ENCODE peak calls at places on chromosomes 16 and 17, in seven cellular contexts. W is A549, I is heart left ventricle, N is tibial nerve, F is stomach, B is ovary, K is HCT116. J is an unnamed sample.

GRCh38 chr16:67448580-67448979 is 17.7 kb downstream of the HSD11B2 start:
- DNase-seq in W (no peak), I (no peak), N (no peak), F (no peak), B (no peak), K (no peak), J (no peak)

GRCh38 chr17:77619326-77619725 is 339.2 kb upstream of the TNRC6C start:
- DNase-seq in W (no peak), I (no peak), N (no peak), F (no peak), B (no peak), K (no peak), J (no peak)

GRCh38 chr16:68954871-68955635 is 111.7 kb downstream of the TANGO6 start:
- DNase-seq in W (no peak), I (no peak), N (no peak), F (no peak), B (no peak), K (no peak), J (no peak)

GRCh38 chr16:8908779-8909468 is 26.8 kb downstream of the LITAFD start:
- DNase-seq in W (no peak), I (no peak), N (no peak), F (no peak), B (no peak), K (no peak), J (no peak)

GRCh38 chr17:73643012-73643845 is 1.0 kb downstream of the SDK2 start:
- DNase-seq in W (peak; percentile 90), I (peak; percentile 56), N (no peak), F (peak; percentile 17), B (no peak), K (no peak), J (peak; percentile 50)

GRCh38 chr17:17907469-17907868 is 64.7 kb downstream of the TOM1L2 start:
- DNase-seq in W (no peak), I (no peak), N (no peak), F (no peak), B (no peak), K (no peak), J (no peak)

GRCh38 chr17:77772461-77772897 is 186.0 kb upstream of the TNRC6C start:
- DNase-seq in W (peak; percentile 86), I (peak; percentile 82), N (peak; percentile 29), F (peak; percentile 64), B (no peak), K (peak; percentile 32), J (no peak)

GRCh38 chr17:75692976-75693375 is 25.8 kb downstream of the SAP30BP start:
- DNase-seq in W (no peak), I (no peak), N (no peak), F (no peak), B (no peak), K (no peak), J (no peak)

GRCh38 chr17:78263063-78263735 is 31.8 kb downstream of the TMEM235 start:
- DNase-seq in W (no peak), I (peak; percentile 72), N (no peak), F (peak; percentile 75), B (no peak), K (no peak), J (no peak)

GRCh38 chr17:48642059-48642842 is 16.1 kb upstream of the HOXB9 start:
- DNase-seq in W (peak; percentile 55), I (no peak), N (no peak), F (no peak), B (no peak), K (no peak), J (no peak)

GRCh38 chr16:55643161-55643970 is 12.4 kb upstream of the SLC6A2 start:
- DNase-seq in W (no peak), I (no peak), N (no peak), F (peak; percentile 59), B (no peak), K (peak; percentile 8), J (peak; percentile 26)

GRCh38 chr16:87233928-87234327 is 83.3 kb downstream of the C16orf95 start:
- DNase-seq in W (no peak), I (no peak), N (no peak), F (no peak), B (no peak), K (no peak), J (no peak)

GRCh38 chr16:10736926-10737625 is 6.6 kb upstream of the NUBP1 start:
- DNase-seq in W (peak; percentile 65), I (peak; percentile 58), N (no peak), F (peak; percentile 61), B (peak; percentile 60), K (peak; percentile 50), J (peak; percentile 78)

GRCh38 chr17:40122466-40122943 is 734 bp downstream of the MSL1 start:
- DNase-seq in W (peak; percentile 69), I (peak; percentile 70), N (no peak), F (no peak), B (peak; percentile 54), K (no peak), J (no peak)

GRCh38 chr16:49856741-49857330 is 924 bp upstream of the ZNF423 start:
- DNase-seq in W (peak; percentile 79), I (peak; percentile 89), N (peak; percentile 56), F (peak; percentile 74), B (peak; percentile 81), K (peak; percentile 35), J (peak; percentile 85)

GRCh38 chr16:49855822-49856740 is at the start of gene ZNF423:
- DNase-seq in W (no peak), I (peak; percentile 49), N (no peak), F (no peak), B (peak; percentile 56), K (no peak), J (no peak)

GRCh38 chr16:49857423-49858181 is 1.7 kb upstream of the ZNF423 start:
- DNase-seq in W (peak; percentile 87), I (peak; percentile 69), N (peak; percentile 16), F (peak; percentile 56), B (peak; percentile 65), K (peak; percentile 60), J (peak; percentile 75)

GRCh38 chr16:49854227-49855203 is 1.4 kb downstream of the ZNF423 start:
- DNase-seq in W (peak; percentile 31), I (peak; percentile 63), N (no peak), F (no peak), B (peak; percentile 57), K (no peak), J (no peak)

GRCh38 chr16:49855280-49855821 is 561 bp downstream of the ZNF423 start:
- DNase-seq in W (peak; percentile 31), I (peak; percentile 91), N (peak; percentile 70), F (peak; percentile 88), B (peak; percentile 90), K (no peak), J (peak; percentile 85)
- TF ChIP-seq POLR2A in W (no peak), I (peak; percentile 72), N (peak; percentile 36), F (no peak), B (peak; percentile 76), K (no peak), J (no peak)

DNA sequence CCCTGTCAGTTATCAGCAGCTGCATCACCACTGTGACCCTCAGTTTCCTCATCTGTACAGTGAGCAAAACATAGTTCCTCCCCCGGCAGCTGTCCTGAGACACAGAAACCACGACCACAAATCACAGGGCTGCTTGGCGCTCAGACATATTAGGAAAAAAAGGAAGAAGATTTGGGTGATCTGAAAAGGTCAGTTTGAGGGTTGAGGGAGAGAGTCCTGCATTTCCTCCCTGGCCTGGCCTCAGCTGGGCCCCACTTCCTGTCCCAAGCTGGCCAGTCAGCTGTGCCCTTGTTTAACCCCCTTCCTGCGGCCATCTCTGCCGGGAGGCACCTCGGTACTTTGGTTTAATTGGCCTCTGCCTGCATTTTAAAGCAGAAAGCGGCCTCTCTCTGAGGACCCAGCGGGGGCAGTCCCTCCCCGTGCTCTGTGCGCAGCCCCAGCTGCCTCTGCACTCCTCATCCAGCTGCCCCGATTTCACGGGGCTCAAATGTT is 24.0 kb upstream of the CIBAR2 start:
- DNase-seq in W (no peak), I (peak; percentile 72), N (no peak), F (no peak), B (no peak), K (no peak), J (peak; percentile 33)
- H3K27ac ChIP-seq in W (no peak overlapping the region), I (peak overlapping the region; percentile 65), N (peak overlapping the region; percentile 60), F (no peak overlapping the region), B (peak overlapping the region; percentile 16), K (no peak overlapping the region), J (no peak overlapping the region)

GRCh38 chr17:82274134-82275020 is 877 bp upstream of the CSNK1D start:
- DNase-seq in W (no peak), I (no peak), N (no peak), F (no peak), B (no peak), K (no peak), J (no peak)
- H3K4me3 ChIP-seq in W (peak overlapping the region; percentile 97), I (peak overlapping the region; percentile 91), N (peak overlapping the region; percentile 98), F (peak overlapping the region; percentile 100), B (peak overlapping the region; percentile 94), K (peak overlapping the region; percentile 77), J (peak overlapping the region; percentile 99)

GRCh38 chr17:55482591-55483389 is 28.5 kb downstream of the SMIM36 start:
- DNase-seq in W (no peak), I (no peak), N (no peak), F (no peak), B (no peak), K (no peak), J (no peak)

GRCh38 chr17:55478971-55479370 is 32.3 kb downstream of the SMIM36 start:
- DNase-seq in W (no peak), I (no peak), N (no peak), F (no peak), B (no peak), K (no peak), J (no peak)

GRCh38 chr17:55479903-55480302 is 31.3 kb downstream of the SMIM36 start:
- DNase-seq in W (no peak), I (peak; percentile 31), N (no peak), F (no peak), B (no peak), K (no peak), J (peak; percentile 22)

GRCh38 chr17:55484575-55484974 is 26.7 kb downstream of the SMIM36 start:
- DNase-seq in W (no peak), I (no peak), N (no peak), F (no peak), B (no peak), K (no peak), J (no peak)

DNA sequence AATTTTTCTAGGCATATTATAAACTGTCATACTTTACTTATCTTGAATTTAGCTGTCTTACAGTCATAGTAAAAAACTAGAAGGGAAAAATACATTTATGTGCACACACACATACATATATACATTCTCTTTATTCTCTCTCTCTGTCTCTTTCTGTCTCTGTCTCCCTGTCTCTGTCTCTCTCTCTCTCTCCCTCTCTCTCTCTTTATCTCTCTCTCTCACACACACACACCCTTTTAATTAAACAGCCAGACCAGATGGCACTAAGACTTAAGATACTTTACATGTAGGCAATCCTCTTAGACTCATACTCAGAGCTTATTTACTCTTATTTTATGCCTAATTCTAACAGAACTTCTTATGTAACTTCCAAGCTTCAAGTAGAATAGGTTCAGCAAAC is 30.3 kb downstream of the SMIM36 start:
- DNase-seq in W (no peak), I (no peak), N (no peak), F (no peak), B (no peak), K (no peak), J (no peak)
- TF ChIP-seq POLR2A in W (no peak), I (no peak), N (no peak), F (no peak), B (no peak), K (no peak), J (no peak)

DNA sequence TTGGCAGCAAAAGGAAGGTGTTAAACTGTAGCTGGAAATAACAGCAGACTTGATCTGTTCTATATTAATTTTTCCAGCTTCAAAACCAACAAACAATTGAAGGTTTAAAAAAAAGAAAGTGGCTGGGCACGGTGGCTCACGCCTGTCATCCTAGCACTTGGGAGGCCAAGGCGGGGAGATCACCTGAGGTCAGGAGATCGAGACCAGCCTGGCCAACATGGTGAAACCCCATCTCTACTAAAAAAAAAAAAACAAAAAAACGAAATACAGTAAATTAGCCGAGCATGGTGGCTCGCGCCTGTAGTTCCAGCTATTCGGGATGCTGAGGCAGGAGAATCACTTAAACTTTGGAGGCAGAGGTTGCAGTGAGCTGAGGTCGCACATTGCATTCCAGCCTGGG is 191.9 kb downstream of the SPECC1 start:
- DNase-seq in W (no peak), I (no peak), N (no peak), F (no peak), B (no peak), K (no peak), J (no peak)
- H3K27ac ChIP-seq in W (peak overlapping the region; percentile 92), I (no peak overlapping the region), N (no peak overlapping the region), F (no peak overlapping the region), B (no peak overlapping the region), K (no peak overlapping the region), J (no peak overlapping the region)